ENCODE peak calls at places on chromosomes 12 and 14, in four cellular contexts. L is MCF 10A; F is activated naive CD4-positive, alpha-beta T cell treated with anti-CD3 and anti-CD28 coated beads, Interleukin-2, amount 10 ng/mL, durations not matched to agents 7 days and 5 days; W is cardiac muscle cell. Q is an unnamed sample.

GRCh38 chr12:74903522-74903921 is 306.1 kb downstream of the KCNC2 start:
- DNase-seq in L (peak; percentile 20), F (no peak), W (no peak), Q (no peak)

GRCh38 chr12:6752181-6752930 is 585 bp downstream of the MLF2 start:
- DNase-seq in L (peak; percentile 28), F (peak; percentile 61), W (peak; percentile 58), Q (peak; percentile 61)

GRCh38 chr14:90900712-90901111 is 84.5 kb upstream of the TTC7B start:
- DNase-seq in L (no peak), F (no peak), W (peak; percentile 12), Q (no peak)

GRCh38 chr12:94041833-94042232 is 106.5 kb upstream of the PLXNC1 start:
- DNase-seq in L (no peak), F (no peak), W (no peak), Q (peak; percentile 14)

GRCh38 chr12:102995372-102995771 is 37.9 kb downstream of the ASCL1 start:
- DNase-seq in L (no peak), F (no peak), W (no peak), Q (no peak)

GRCh38 chr12:81128930-81129554 is 51.2 kb downstream of the ACSS3 start:
- DNase-seq in L (peak; percentile 56), F (no peak), W (peak; percentile 61), Q (peak; percentile 47)

GRCh38 chr14:33401326-33401725 is 462.6 kb downstream of the NPAS3 start:
- DNase-seq in L (no peak), F (no peak), W (no peak), Q (no peak)

GRCh38 chr14:99986416-99986815 is 78.8 kb upstream of the EVL start:
- DNase-seq in L (no peak), F (no peak), W (no peak), Q (no peak)

GRCh38 chr12:94545937-94546771 is 86.5 kb upstream of the CEP83 start:
- DNase-seq in L (peak; percentile 67), F (no peak), W (peak; percentile 83), Q (peak; percentile 53)

GRCh38 chr12:31853977-31854376 is 105.2 kb upstream of the RESF1 start:
- DNase-seq in L (no peak), F (no peak), W (peak; percentile 41), Q (no peak)

GRCh38 chr14:52342849-52343606 is 28.9 kb downstream of the PTGER2 start:
- DNase-seq in L (peak; percentile 88), F (no peak), W (peak; percentile 31), Q (no peak)

GRCh38 chr12:13435535-13435934 is 239.0 kb downstream of the EMP1 start:
- DNase-seq in L (peak; percentile 23), F (no peak), W (no peak), Q (peak; percentile 44)

GRCh38 chr12:94304012-94304411 is 155.6 kb downstream of the PLXNC1 start:
- DNase-seq in L (no peak), F (no peak), W (no peak), Q (no peak)

GRCh38 chr14:97544581-97544980 is 747.4 kb downstream of the VRK1 start:
- DNase-seq in L (no peak), F (no peak), W (no peak), Q (no peak)

GRCh38 chr14:52235866-52236510 is 31.5 kb upstream of the PTGDR start:
- DNase-seq in L (no peak), F (no peak), W (no peak), Q (no peak)

GRCh38 chr14:37668646-37669045 is 73.2 kb downstream of the TTC6 start:
- DNase-seq in L (peak; percentile 16), F (no peak), W (peak; percentile 32), Q (no peak)

GRCh38 chr12:117279606-117280005 is 81.8 kb downstream of the NOS1 start:
- DNase-seq in L (no peak), F (no peak), W (no peak), Q (no peak)

GRCh38 chr14:89473979-89474378 is 56.9 kb upstream of the FOXN3 start:
- DNase-seq in L (no peak), F (no peak), W (no peak), Q (no peak)

GRCh38 chr14:49481099-49481498 is 105.1 kb downstream of the RPS29 start:
- DNase-seq in L (no peak), F (no peak), W (no peak), Q (no peak)

GRCh38 chr14:71533396-71533795 is 398.8 kb upstream of the RGS6 start:
- DNase-seq in L (no peak), F (no peak), W (peak; percentile 30), Q (no peak)

GRCh38 chr12:49706351-49707126 is 666 bp downstream of the FMNL3 start:
- DNase-seq in L (no peak), F (peak; percentile 40), W (peak; percentile 50), Q (peak; percentile 39)

GRCh38 chr14:23571701-23572523 is 4.3 kb upstream of the AP1G2 start:
- DNase-seq in L (no peak), F (no peak), W (no peak), Q (no peak)

GRCh38 chr14:95408731-95409471 is 89.2 kb upstream of the CLMN start:
- DNase-seq in L (no peak), F (no peak), W (no peak), Q (no peak)

GRCh38 chr12:21828779-21829178 is 54.3 kb upstream of the KCNJ8 start:
- DNase-seq in L (no peak), F (no peak), W (peak; percentile 28), Q (no peak)

GRCh38 chr14:34857689-34858449 is 17.3 kb downstream of the BAZ1A start:
- DNase-seq in L (no peak), F (peak; percentile 51), W (no peak), Q (no peak)

GRCh38 chr14:100587763-100588411 is 670 bp upstream of the BEGAIN start:
- DNase-seq in L (peak; percentile 4), F (peak; percentile 20), W (peak; percentile 45), Q (peak; percentile 55)

GRCh38 chr12:41205070-41205715 is 17.1 kb downstream of the PDZRN4 start:
- DNase-seq in L (no peak), F (no peak), W (peak; percentile 2), Q (no peak)

GRCh38 chr14:85565862-85566296 is 35.9 kb downstream of the FLRT2 start:
- DNase-seq in L (peak; percentile 86), F (no peak), W (peak; percentile 48), Q (no peak)

GRCh38 chr12:74415633-74416032 is 122.0 kb upstream of the ATXN7L3B start:
- DNase-seq in L (peak; percentile 46), F (no peak), W (peak; percentile 22), Q (no peak)

GRCh38 chr12:124232654-124232987 is 62.3 kb upstream of the RFLNA start:
- DNase-seq in L (no peak), F (no peak), W (peak; percentile 34), Q (no peak)

GRCh38 chr14:59407246-59407615 is 57.9 kb downstream of the GPR135 start:
- DNase-seq in L (peak; percentile 68), F (no peak), W (peak; percentile 95), Q (no peak)

GRCh38 chr12:21771311-21771710 is 3.2 kb downstream of the KCNJ8 start:
- DNase-seq in L (no peak), F (no peak), W (no peak), Q (no peak)

GRCh38 chr12:27333311-27334009 is 824 bp downstream of the BMAL2 start:
- DNase-seq in L (peak; percentile 51), F (peak; percentile 64), W (no peak), Q (peak; percentile 9)

GRCh38 chr14:74218462-74218861 is 20.8 kb upstream of the VSX2 start:
- DNase-seq in L (no peak), F (no peak), W (no peak), Q (no peak)

GRCh38 chr12:96425321-96425720 is 25.1 kb upstream of the CDK17 start:
- DNase-seq in L (peak; percentile 72), F (peak; percentile 28), W (peak; percentile 81), Q (no peak)

GRCh38 chr14:75990297-75990696 is 4.7 kb downstream of the IFT43 start:
- DNase-seq in L (no peak), F (no peak), W (no peak), Q (no peak)

GRCh38 chr14:34199585-34199984 is 248.7 kb upstream of the EGLN3 start:
- DNase-seq in L (peak; percentile 38), F (no peak), W (peak; percentile 21), Q (no peak)

GRCh38 chr12:88336071-88336768 is 194.1 kb downstream of the TMTC3 start:
- DNase-seq in L (no peak), F (no peak), W (no peak), Q (no peak)

Q was measured in BE2C.